ENCODE peak calls at places on chromosomes 13 and 19, in ten cellular contexts. S, H, K, X, Y, E, F, P, G and N are unnamed samples.

GRCh38 chr13:46721054-46721453 is 75.9 kb downstream of the ESD start:
- DNase-seq in S (peak; percentile 62), H (peak; percentile 53), K (peak; percentile 23), X (peak; percentile 31), Y (peak; percentile 62), E (peak; percentile 15), F (peak; percentile 63), P (peak; percentile 50), G (peak; percentile 40), N (peak; percentile 35)

GRCh38 chr19:15563325-15563794 is 51.7 kb upstream of the CYP4F8 start:
- DNase-seq in S (no peak), H (no peak), K (no peak), X (no peak), Y (no peak), E (no peak), F (no peak), P (peak; percentile 71), G (no peak), N (no peak)

GRCh38 chr13:58051807-58052375 is 420.3 kb downstream of the PCDH17 start:
- DNase-seq in S (no peak), H (no peak), K (no peak), X (no peak), Y (no peak), E (no peak), F (no peak), P (no peak), G (peak; percentile 32), N (no peak)

GRCh38 chr19:13026478-13026999 is 31.3 kb downstream of the NFIX start:
- DNase-seq in S (no peak), H (peak; percentile 57), K (no peak), X (peak; percentile 39), Y (no peak), E (no peak), F (peak; percentile 32), P (no peak), G (no peak), N (peak; percentile 87)

GRCh38 chr19:50796634-50797428 is 6.6 kb downstream of the ACP4 start:
- DNase-seq in S (no peak), H (no peak), K (no peak), X (no peak), Y (no peak), E (no peak), F (no peak), P (no peak), G (no peak), N (peak; percentile 51)

GRCh38 chr13:19150712-19151228 is 30.9 kb downstream of the TUBA3C start:
- DNase-seq in S (no peak), H (no peak), K (no peak), X (no peak), Y (no peak), E (no peak), F (no peak), P (no peak), G (no peak), N (no peak)

GRCh38 chr13:23956106-23956505 is 58.8 kb upstream of the C1QTNF9B start:
- DNase-seq in S (no peak), H (peak; percentile 55), K (no peak), X (peak; percentile 33), Y (no peak), E (peak; percentile 31), F (no peak), P (no peak), G (no peak), N (peak; percentile 62)

GRCh38 chr13:45219938-45220375 is 19.1 kb upstream of the KCTD4 start:
- DNase-seq in S (no peak), H (peak; percentile 44), K (no peak), X (peak; percentile 72), Y (no peak), E (peak; percentile 94), F (peak; percentile 44), P (no peak), G (peak; percentile 67), N (no peak)

GRCh38 chr19:10603873-10604459 is 16.9 kb upstream of the AP1M2 start:
- DNase-seq in S (peak; percentile 56), H (no peak), K (no peak), X (no peak), Y (peak; percentile 9), E (no peak), F (peak; percentile 48), P (no peak), G (peak; percentile 42), N (peak; percentile 83)

GRCh38 chr19:39144487-39145071 is 19.0 kb downstream of the PAK4 start:
- DNase-seq in S (no peak), H (peak; percentile 22), K (no peak), X (no peak), Y (peak; percentile 62), E (no peak), F (no peak), P (no peak), G (peak; percentile 53), N (peak; percentile 76)
- H3K4me2 ChIP-seq in S (no peak overlapping the region), H (no peak overlapping the region), K (peak overlapping the region; percentile 2), X (peak overlapping the region; percentile 48), Y (peak overlapping the region; percentile 70), E (no peak overlapping the region), F (no peak overlapping the region), P (no peak overlapping the region), G (no peak overlapping the region), N (no peak overlapping the region)

GRCh38 chr19:31319465-31319864 is 29.8 kb downstream of the TSHZ3 start:
- DNase-seq in S (no peak), H (no peak), K (no peak), X (no peak), Y (no peak), E (no peak), F (peak; percentile 30), P (no peak), G (peak; percentile 62), N (peak; percentile 62)
- H3K4me2 ChIP-seq in S (no peak overlapping the region), H (no peak overlapping the region), K (no peak overlapping the region), X (no peak overlapping the region), Y (no peak overlapping the region), E (no peak overlapping the region), F (no peak overlapping the region), P (no peak overlapping the region), G (no peak overlapping the region), N (no peak overlapping the region)

DNA sequence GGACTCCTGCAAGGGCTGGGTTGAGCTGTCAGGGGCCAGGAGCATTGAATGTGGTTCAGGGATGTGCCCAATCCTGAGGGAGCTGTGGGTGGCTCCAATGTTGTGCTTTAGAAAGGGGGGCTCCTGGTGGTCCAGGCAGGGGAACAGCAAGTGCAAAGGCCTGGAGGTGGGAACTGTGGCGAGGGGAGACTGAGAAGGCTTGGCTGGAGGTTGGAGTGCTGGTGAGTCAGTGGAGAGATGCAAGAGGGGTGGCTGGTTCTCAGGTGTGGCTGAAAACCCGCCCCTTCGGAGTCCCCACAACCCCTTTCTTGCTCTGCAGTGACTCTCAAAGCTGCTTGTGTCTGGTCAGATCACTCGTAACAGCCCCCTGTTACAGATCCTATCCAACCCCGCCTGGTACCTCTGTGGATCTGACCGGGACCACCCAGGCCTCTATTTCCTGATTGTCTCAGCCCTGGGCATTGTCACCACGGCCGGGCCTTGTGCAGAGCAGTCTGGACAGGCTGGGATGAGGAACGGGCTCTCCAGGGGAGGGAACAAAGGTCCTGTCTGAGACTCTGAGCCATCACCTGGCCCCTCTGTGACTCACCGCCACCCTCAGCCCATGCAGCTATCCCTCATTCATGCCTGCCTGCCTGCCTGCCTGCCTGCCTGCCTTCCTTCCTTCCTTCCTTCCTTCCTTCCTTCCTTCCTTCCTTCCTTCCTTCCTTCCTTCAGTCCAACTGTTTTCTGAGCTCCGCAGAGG is 1.4 kb upstream of the KCNN1 start:
- DNase-seq in S (no peak), H (no peak), K (no peak), X (no peak), Y (peak; percentile 36), E (no peak), F (no peak), P (no peak), G (no peak), N (peak; percentile 82)
- H3K4me2 ChIP-seq in S (no peak overlapping the region), H (no peak overlapping the region), K (no peak overlapping the region), X (no peak overlapping the region), Y (no peak overlapping the region), E (peak overlapping the region; percentile 28), F (no peak overlapping the region), P (no peak overlapping the region), G (no peak overlapping the region), N (no peak overlapping the region)

GRCh38 chr13:99174533-99175100 is 26.0 kb upstream of the UBAC2 start:
- DNase-seq in S (no peak), H (no peak), K (no peak), X (peak; percentile 17), Y (no peak), E (no peak), F (no peak), P (no peak), G (no peak), N (peak; percentile 65)

GRCh38 chr13:99178636-99179035 is 22.0 kb upstream of the UBAC2 start:
- DNase-seq in S (peak; percentile 81), H (no peak), K (no peak), X (no peak), Y (no peak), E (no peak), F (peak; percentile 18), P (no peak), G (no peak), N (no peak)

GRCh38 chr13:99179460-99179859 is 21.2 kb upstream of the UBAC2 start:
- DNase-seq in S (no peak), H (no peak), K (no peak), X (no peak), Y (no peak), E (no peak), F (no peak), P (no peak), G (no peak), N (peak; percentile 27)

GRCh38 chr13:99173606-99174005 is 27.0 kb upstream of the UBAC2 start:
- DNase-seq in S (no peak), H (no peak), K (no peak), X (no peak), Y (no peak), E (no peak), F (no peak), P (no peak), G (no peak), N (peak; percentile 52)

GRCh38 chr13:99176309-99177276 is 24.1 kb upstream of the UBAC2 start:
- DNase-seq in S (peak; percentile 76), H (peak; percentile 43), K (peak; percentile 59), X (peak; percentile 59), Y (peak; percentile 80), E (peak; percentile 62), F (peak; percentile 57), P (peak; percentile 78), G (peak; percentile 82), N (peak; percentile 89)
- H3K4me2 ChIP-seq in S (peak overlapping the region; percentile 51), H (peak overlapping the region; percentile 41), K (no peak overlapping the region), X (peak overlapping the region; percentile 71), Y (no peak overlapping the region), E (peak overlapping the region; percentile 54), F (peak overlapping the region; percentile 50), P (peak overlapping the region; percentile 73), G (no peak overlapping the region), N (peak overlapping the region; percentile 74)

DNA sequence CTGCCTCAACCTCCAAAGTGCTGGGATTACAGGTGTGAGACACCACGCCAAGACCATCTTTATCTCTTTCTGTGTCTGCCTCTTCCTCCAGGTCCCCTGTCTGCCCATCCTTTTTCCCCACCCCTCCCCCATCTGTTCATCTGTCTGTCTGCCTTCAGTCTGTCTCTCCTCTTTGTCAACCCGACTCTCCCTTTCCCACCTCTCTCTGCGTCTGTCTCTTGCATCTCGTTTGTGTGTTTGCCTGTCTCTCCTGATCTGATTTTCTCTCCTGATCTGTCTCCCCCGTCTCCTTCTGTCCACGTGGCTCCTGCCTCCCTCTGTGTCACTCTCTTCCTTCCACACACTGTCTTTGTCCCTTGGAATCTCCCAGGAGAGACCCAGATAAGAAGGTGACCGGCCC is 10.0 kb downstream of the VASP start:
- DNase-seq in S (no peak), H (no peak), K (no peak), X (no peak), Y (no peak), E (no peak), F (no peak), P (no peak), G (no peak), N (no peak)
- H3K4me2 ChIP-seq in S (no peak overlapping the region), H (no peak overlapping the region), K (no peak overlapping the region), X (no peak overlapping the region), Y (no peak overlapping the region), E (no peak overlapping the region), F (no peak overlapping the region), P (no peak overlapping the region), G (no peak overlapping the region), N (no peak overlapping the region)

GRCh38 chr13:75256922-75257321 is 225.0 kb downstream of the TBC1D4 start:
- DNase-seq in S (no peak), H (no peak), K (no peak), X (no peak), Y (no peak), E (no peak), F (no peak), P (peak; percentile 15), G (no peak), N (no peak)
- H3K4me2 ChIP-seq in S (no peak overlapping the region), H (no peak overlapping the region), K (no peak overlapping the region), X (no peak overlapping the region), Y (no peak overlapping the region), E (no peak overlapping the region), F (no peak overlapping the region), P (no peak overlapping the region), G (no peak overlapping the region), N (no peak overlapping the region)